ENCODE peak calls at places on chromosomes 6 and 20, in eight cellular contexts. S is RWPE1, E is thyroid gland, B is left ventricle myocardium inferior, Q is fibroblast of lung, K is fibroblast of mammary gland, W is GM13977, A is lower lobe of right lung. Y is an unnamed sample.

GRCh38 chr20:58216334-58216733 is 12.1 kb downstream of the ANKRD60 start:
- DNase-seq in S (no peak), E (no peak), B (no peak), Q (no peak), K (peak; percentile 36), W (no peak), A (no peak), Y (no peak)

GRCh38 chr20:16011061-16011460 is 562.2 kb downstream of the KIF16B start:
- DNase-seq in S (no peak), E (no peak), B (no peak), Q (no peak), K (no peak), W (no peak), A (no peak), Y (no peak)

GRCh38 chr20:18715564-18715963 is 98.0 kb upstream of the SCP2D1 start:
- DNase-seq in S (no peak), E (no peak), B (no peak), Q (no peak), K (no peak), W (no peak), A (no peak), Y (no peak)

GRCh38 chr6:37357860-37358259 is 4.1 kb downstream of the RNF8 start:
- DNase-seq in S (no peak), E (no peak), B (no peak), Q (no peak), K (no peak), W (no peak), A (no peak), Y (no peak)

GRCh38 chr6:110334425-110335158 is 23.6 kb downstream of the METTL24 start:
- DNase-seq in S (no peak), E (no peak), B (no peak), Q (peak; percentile 49), K (no peak), W (no peak), A (no peak), Y (no peak)

GRCh38 chr6:49915035-49915434 is 48.7 kb upstream of the CRISP1 start:
- DNase-seq in S (no peak), E (no peak), B (no peak), Q (no peak), K (no peak), W (no peak), A (no peak), Y (no peak)

GRCh38 chr6:24273471-24273870 is 84.4 kb downstream of the DCDC2 start:
- DNase-seq in S (no peak), E (peak; percentile 64), B (no peak), Q (peak; percentile 24), K (peak; percentile 65), W (no peak), A (no peak), Y (no peak)

GRCh38 chr6:35471836-35472345 is 3.7 kb downstream of the RPL10A start:
- DNase-seq in S (no peak), E (no peak), B (no peak), Q (no peak), K (no peak), W (no peak), A (no peak), Y (no peak)

GRCh38 chr6:106591111-106591825 is 38.0 kb downstream of the RTN4IP1 start:
- DNase-seq in S (no peak), E (no peak), B (no peak), Q (peak; percentile 92), K (peak; percentile 88), W (no peak), A (no peak), Y (peak; percentile 84)

GRCh38 chr6:133724726-133725125 is 164.2 kb upstream of the TCF21 start:
- DNase-seq in S (no peak), E (no peak), B (no peak), Q (peak; percentile 71), K (peak; percentile 51), W (no peak), A (no peak), Y (peak; percentile 55)

GRCh38 chr6:40807484-40807883 is 220.3 kb upstream of the LRFN2 start:
- DNase-seq in S (no peak), E (no peak), B (no peak), Q (peak; percentile 9), K (peak; percentile 16), W (no peak), A (no peak), Y (no peak)

GRCh38 chr20:55472704-55473103 is 532.6 kb downstream of the CBLN4 start:
- DNase-seq in S (peak; percentile 51), E (no peak), B (no peak), Q (no peak), K (no peak), W (no peak), A (no peak), Y (no peak)

GRCh38 chr20:49672109-49672681 is 41.5 kb downstream of the B4GALT5 start:
- DNase-seq in S (no peak), E (no peak), B (no peak), Q (no peak), K (no peak), W (no peak), A (no peak), Y (no peak)

GRCh38 chr6:16519265-16520242 is 241.7 kb downstream of the ATXN1 start:
- DNase-seq in S (no peak), E (no peak), B (no peak), Q (no peak), K (no peak), W (no peak), A (no peak), Y (no peak)

GRCh38 chr6:127949251-127949650 is 48.4 kb upstream of the THEMIS start:
- DNase-seq in S (no peak), E (no peak), B (no peak), Q (no peak), K (no peak), W (no peak), A (no peak), Y (no peak)

GRCh38 chr6:162416307-162416706 is 311.3 kb downstream of the PRKN start:
- DNase-seq in S (no peak), E (no peak), B (no peak), Q (no peak), K (no peak), W (no peak), A (no peak), Y (no peak)

GRCh38 chr6:162421004-162421403 is 306.6 kb downstream of the PRKN start:
- DNase-seq in S (no peak), E (no peak), B (no peak), Q (no peak), K (no peak), W (no peak), A (no peak), Y (no peak)

DNA sequence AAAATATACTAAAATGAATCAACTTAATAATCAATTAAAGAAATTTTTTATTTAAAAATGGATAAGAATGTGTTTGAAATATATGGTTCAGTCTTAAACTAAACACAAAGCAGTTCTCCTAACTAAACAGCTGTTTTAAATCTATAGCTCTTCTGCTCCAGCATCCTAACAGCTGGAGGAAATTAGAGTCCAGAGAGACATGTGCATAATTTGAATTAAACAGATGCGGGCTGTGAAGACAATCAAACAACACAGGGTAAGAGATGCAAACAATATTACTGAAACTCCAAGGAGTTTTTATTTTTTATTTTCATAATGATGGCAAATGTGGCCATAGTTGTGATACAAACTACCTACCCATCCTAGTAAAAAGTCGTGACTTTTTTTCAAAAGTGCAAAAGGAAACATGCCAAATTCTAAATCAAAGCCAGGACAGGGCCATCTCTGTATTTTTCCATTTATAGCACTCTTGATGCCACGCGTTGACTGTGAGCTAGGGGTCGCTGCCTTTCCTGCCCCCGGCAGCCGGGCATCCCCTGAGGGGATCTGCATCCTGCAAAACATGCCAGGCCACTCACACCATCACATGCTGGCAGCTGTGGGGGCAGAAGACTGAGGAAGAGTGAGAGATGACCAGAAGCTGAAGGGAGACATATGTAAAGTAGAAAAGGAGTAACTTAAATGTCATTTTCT is 310.6 kb downstream of the PRKN start:
- DNase-seq in S (no peak), E (no peak), B (no peak), Q (no peak), K (peak; percentile 5), W (no peak), A (no peak), Y (no peak)
- TF ChIP-seq CTCF in S (no peak), E (no peak), B (no peak), Q (no peak), K (peak; percentile 11), W (no peak), A (no peak), Y (no peak)

GRCh38 chr6:142331075-142331551 is 29.3 kb downstream of the ADGRG6 start:
- DNase-seq in S (no peak), E (no peak), B (no peak), Q (peak; percentile 64), K (no peak), W (no peak), A (no peak), Y (peak; percentile 47)

GRCh38 chr6:142329486-142330113 is 27.8 kb downstream of the ADGRG6 start:
- DNase-seq in S (no peak), E (no peak), B (no peak), Q (no peak), K (no peak), W (no peak), A (no peak), Y (no peak)

GRCh38 chr6:142325111-142325510 is 23.3 kb downstream of the ADGRG6 start:
- DNase-seq in S (no peak), E (no peak), B (no peak), Q (no peak), K (no peak), W (no peak), A (no peak), Y (no peak)

GRCh38 chr6:142326539-142326938 is 24.7 kb downstream of the ADGRG6 start:
- DNase-seq in S (no peak), E (no peak), B (no peak), Q (peak; percentile 48), K (no peak), W (no peak), A (no peak), Y (no peak)

GRCh38 chr6:142328070-142328469 is 26.3 kb downstream of the ADGRG6 start:
- DNase-seq in S (no peak), E (no peak), B (no peak), Q (no peak), K (no peak), W (no peak), A (no peak), Y (no peak)
- TF ChIP-seq CTCF in S (no peak), E (no peak), B (no peak), Q (no peak), K (no peak), W (no peak), A (no peak), Y (no peak)

DNA sequence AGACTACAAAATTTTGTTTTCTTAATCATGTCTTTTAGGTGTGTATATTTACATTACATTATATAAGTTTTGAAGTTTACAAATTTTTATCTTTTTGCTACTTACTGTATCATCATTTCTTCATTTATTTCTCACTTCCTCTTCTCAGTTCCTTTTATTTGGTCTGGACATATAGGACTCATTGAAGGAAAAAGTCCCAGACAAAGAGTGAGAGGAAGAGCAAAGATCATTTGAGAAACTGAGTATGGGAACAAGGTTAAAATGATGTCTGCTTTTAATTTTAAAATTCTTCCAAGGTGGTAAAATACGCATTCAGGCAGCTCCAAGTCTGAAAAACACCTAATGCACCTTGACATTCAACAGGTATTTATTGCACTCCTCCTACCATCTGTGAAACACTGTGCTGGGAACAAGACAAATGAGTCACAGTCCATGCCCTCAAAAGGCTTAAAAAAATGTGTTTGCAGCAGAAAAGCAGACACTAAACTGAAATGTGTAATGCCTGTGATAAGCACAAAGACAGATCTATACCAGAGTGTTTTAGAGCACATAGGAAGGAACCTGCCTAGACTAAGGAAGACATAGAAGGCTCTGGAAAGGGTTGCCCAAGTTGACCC is 63.2 kb downstream of the PKIB start:
- DNase-seq in S (peak; percentile 13), E (no peak), B (no peak), Q (peak; percentile 69), K (no peak), W (no peak), A (no peak), Y (no peak)
- TF ChIP-seq CTCF in S (no peak), E (no peak), B (no peak), Q (no peak), K (no peak), W (no peak), A (no peak), Y (no peak)

GRCh38 chr6:165098165-165098564 is 211.2 kb downstream of the C6orf118 start:
- DNase-seq in S (no peak), E (no peak), B (no peak), Q (no peak), K (no peak), W (no peak), A (no peak), Y (no peak)
- TF ChIP-seq CTCF in S (no peak), E (no peak), B (no peak), Q (no peak), K (peak; percentile 10), W (peak; percentile 48), A (no peak), Y (peak; percentile 15)